ENCODE peak calls at places on chromosomes 2 and 18, in ten cellular contexts. F is stimulated activated CD8-positive, alpha-beta memory T cell treated with anti-CD3 and anti-CD28 coated beads, Interleukin-12 subunit alpha, Interleukin-12 subunit beta, amount 100 ng/mL, for 4 hours; X is left cardiac atrium; N is activated CD4-positive, alpha-beta T cell treated with anti-CD3 and anti-CD28 coated beads for 4 hours; H is EL; S is activated naive CD4-positive, alpha-beta T cell treated with anti-CD3 and anti-CD28 coated beads, Interleukin-2, amount 10 ng/mL, durations not matched to agents 7 days and 5 days; U is foreskin melanocyte; W is foreskin fibroblast; K is neural progenitor cell; L is Caki2. M is an unnamed sample.

GRCh38 chr2:220276736-220277444 is 649.5 kb downstream of the SLC4A3 start:
- DNase-seq in H (peak; percentile 74), U (no peak), N (no peak), F (no peak), L (no peak), X (no peak), K (no peak), W (peak; percentile 51), S (no peak), M (no peak)

GRCh38 chr2:24050041-24050655 is 607 bp downstream of the FKBP1B start:
- DNase-seq in H (peak; percentile 30), F (no peak), U (no peak), S (peak; percentile 48), W (peak; percentile 51), N (no peak), K (peak; percentile 65), L (no peak), X (peak; percentile 51), M (peak; percentile 60)

GRCh38 chr2:207766697-207767460 is 2.8 kb downstream of the FZD5 start:
- DNase-seq in F (no peak), H (no peak), U (no peak), K (peak; percentile 66), S (no peak), L (no peak), X (peak; percentile 24), W (no peak), N (no peak), M (no peak)

GRCh38 chr2:47321411-47322031 is 81.4 kb upstream of the MSH2 start:
- DNase-seq in K (no peak), N (no peak), F (no peak), W (peak; percentile 55), X (no peak), S (no peak), U (no peak), H (peak; percentile 10), L (no peak), M (no peak)

GRCh38 chr2:24080721-24081120 is 3.9 kb downstream of the TP53I3 start:
- DNase-seq in W (peak; percentile 77), N (no peak), X (no peak), H (no peak), K (no peak), F (no peak), S (no peak), L (no peak), U (no peak), M (no peak)

GRCh38 chr2:41668529-41668928 is 379.3 kb upstream of the PKDCC start:
- DNase-seq in N (no peak), S (no peak), F (no peak), L (no peak), K (peak; percentile 47), W (no peak), X (no peak), H (no peak), U (no peak), M (no peak)

GRCh38 chr2:64565949-64566705 is 42.0 kb downstream of the AFTPH start:
- DNase-seq in W (no peak), U (no peak), L (no peak), K (no peak), F (no peak), N (no peak), H (no peak), S (no peak), X (no peak), M (no peak)

GRCh38 chr2:8441371-8441770 is 240.5 kb upstream of the ID2 start:
- DNase-seq in X (no peak), S (no peak), H (no peak), K (no peak), U (no peak), W (no peak), F (no peak), L (no peak), N (no peak), M (peak; percentile 21)

GRCh38 chr18:13397504-13398163 is 179.1 kb downstream of the LDLRAD4 start:
- DNase-seq in K (no peak), H (no peak), W (no peak), L (no peak), X (no peak), U (no peak), S (no peak), F (no peak), N (no peak), M (no peak)